ENCODE peak calls at places on chromosome 5, in eight cellular contexts. C, G, Y, Q, X, Z, W and E are unnamed samples.

GRCh38 chr5:39014544-39014943 is 59.7 kb downstream of the RICTOR start:
- DNase-seq in G (no peak), W (no peak), Y (peak), Z (peak), Q (no peak), C (no peak), X (no peak), E (no peak)

GRCh38 chr5:80686757-80687156 is 32.0 kb upstream of the DHFR start:
- DNase-seq in X (no peak), G (no peak), C (no peak), Y (peak), Q (no peak), W (no peak), Z (no peak), E (no peak)

GRCh38 chr5:176447538-176447981 is 625 bp upstream of the FAF2 start:
- DNase-seq in X (no peak), W (no peak), Z (no peak), Y (no peak), C (no peak), Q (peak), G (no peak), E (no peak)

GRCh38 chr5:66717455-66718373 is 121.5 kb downstream of the MAST4 start:
- DNase-seq in Y (no peak), G (no peak), W (no peak), X (no peak), C (no peak), Z (no peak), Q (no peak), E (no peak)

GRCh38 chr5:169107316-169107715 is 193.6 kb downstream of the SLIT3 start:
- DNase-seq in Q (no peak), Y (no peak), Z (no peak), X (no peak), C (no peak), W (no peak), G (no peak), E (no peak)

GRCh38 chr5:115831163-115831768 is 10.1 kb downstream of the ATG12 start:
- DNase-seq in Q (no peak), X (no peak), W (no peak), Z (no peak), G (no peak), Y (peak), C (peak), E (no peak)

GRCh38 chr5:112574566-112574965 is 155.5 kb upstream of the EPB41L4A start:
- DNase-seq in W (no peak), C (no peak), Y (no peak), G (no peak), X (no peak), Z (no peak), Q (no peak), E (no peak)

GRCh38 chr5:73031839-73032238 is 76.0 kb downstream of the FCHO2 start:
- DNase-seq in Y (peak), Q (no peak), Z (no peak), C (no peak), W (no peak), X (peak), G (peak), E (peak)

GRCh38 chr5:108726446-108727091 is 21.1 kb upstream of the FER start:
- DNase-seq in G (no peak), Q (no peak), Y (peak), W (no peak), Z (no peak), X (no peak), C (no peak), E (no peak)

GRCh38 chr5:121182788-121183490 is 668.7 kb upstream of the FTMT start:
- DNase-seq in W (no peak), X (no peak), Z (no peak), Q (no peak), C (no peak), Y (peak), G (no peak), E (no peak)

GRCh38 chr5:115423541-115423940 is 121.0 kb downstream of the FEM1C start:
- DNase-seq in G (peak), W (no peak), Q (no peak), Z (peak), Y (no peak), C (no peak), X (peak), E (no peak)

GRCh38 chr5:54832846-54833245 is 152.5 kb downstream of the ESM1 start:
- DNase-seq in Y (peak), G (no peak), W (no peak), C (no peak), Z (no peak), X (no peak), Q (no peak), E (no peak)

GRCh38 chr5:181056431-181056830 is 16.4 kb downstream of the BTNL9 start:
- DNase-seq in Y (no peak), X (no peak), G (no peak), C (no peak), W (no peak), Q (no peak), Z (no peak), E (no peak)

GRCh38 chr5:158382473-158382872 is 523.5 kb upstream of the CLINT1 start:
- DNase-seq in C (peak), Y (peak), Z (peak), X (peak), G (peak), Q (peak), W (no peak), E (peak)

GRCh38 chr5:78065663-78066062 is 228.8 kb downstream of the AP3B1 start:
- DNase-seq in W (no peak), Y (no peak), Q (no peak), C (no peak), X (no peak), G (no peak), Z (no peak), E (no peak)

GRCh38 chr5:157148734-157149615 is 6.3 kb upstream of the MED7 start:
- DNase-seq in C (peak), G (no peak), X (peak), W (peak), Z (no peak), Q (no peak), Y (peak), E (peak)

GRCh38 chr5:159497221-159497620 is 166.9 kb upstream of the IL12B start:
- DNase-seq in Y (no peak), W (no peak), Z (no peak), Q (no peak), C (no peak), G (no peak), X (no peak), E (no peak)

GRCh38 chr5:95709967-95710650 is 21.0 kb upstream of the RHOBTB3 start:
- DNase-seq in Z (peak), Y (no peak), C (no peak), X (peak), G (peak), Q (no peak), W (no peak), E (no peak)

GRCh38 chr5:107572800-107573368 is 97.9 kb downstream of the EFNA5 start:
- DNase-seq in Q (no peak), X (no peak), G (no peak), C (no peak), Z (no peak), Y (no peak), W (no peak), E (no peak)

GRCh38 chr5:160496784-160497183 is 75.1 kb downstream of the PTTG1 start:
- DNase-seq in Y (peak), W (no peak), Q (no peak), C (no peak), Z (no peak), X (no peak), G (no peak), E (no peak)

GRCh38 chr5:159515909-159516415 is 185.7 kb upstream of the IL12B start:
- DNase-seq in Z (no peak), C (peak), Y (peak), G (peak), X (peak), Q (peak), W (peak), E (peak)

GRCh38 chr5:141771031-141771430 is 89.0 kb upstream of the ARAP3 start:
- DNase-seq in G (no peak), Y (peak), X (no peak), Z (no peak), C (no peak), Q (no peak), W (no peak), E (no peak)

DNA sequence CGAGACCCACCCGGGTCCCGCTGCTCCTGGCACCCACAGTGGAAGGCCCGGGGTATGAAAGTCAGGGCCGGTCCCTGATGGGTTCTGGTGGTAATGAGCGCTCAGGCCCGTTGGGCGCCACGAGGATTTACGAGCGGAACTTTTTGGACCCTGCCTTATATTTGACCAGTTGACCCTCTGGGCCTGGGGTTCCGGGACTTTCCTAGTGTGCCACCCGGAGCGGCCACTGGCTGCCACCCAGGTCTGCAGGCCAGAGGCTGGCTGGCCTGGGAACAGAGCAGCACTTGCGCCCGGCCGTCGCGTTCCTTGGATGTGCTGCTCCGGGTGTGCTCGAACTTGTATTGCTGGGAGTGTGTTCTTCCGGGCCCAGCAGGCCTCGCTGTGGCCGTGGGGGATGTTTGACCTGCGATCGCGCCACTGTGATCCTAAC is 1.0 kb downstream of the F2RL1 start:
- DNase-seq in Z (no peak), W (no peak), G (no peak), C (peak), Q (no peak), X (no peak), Y (no peak), E (no peak)
- TF ChIP-seq POLR2A in Z (no peak), W (no peak), G (no peak), C (no peak), Q (no peak), X (no peak), Y (no peak), E (no peak)

GRCh38 chr5:137328991-137329390 is 170.1 kb downstream of the SPOCK1 start:
- DNase-seq in Z (no peak), G (no peak), W (no peak), X (no peak), Y (no peak), C (no peak), Q (no peak), E (no peak)
- TF ChIP-seq POLR2A in Z (no peak), G (no peak), W (no peak), X (no peak), Y (no peak), C (no peak), Q (no peak), E (no peak)

GRCh38 chr5:132272341-132273210 is 15.1 kb downstream of the PDLIM4 start:
- DNase-seq in X (peak), Z (no peak), G (peak), C (peak), W (no peak), Q (no peak), Y (peak), E (peak)
- TF ChIP-seq POLR2A in X (no peak), Z (no peak), G (no peak), C (no peak), W (no peak), Q (no peak), Y (no peak), E (no peak)

GRCh38 chr5:58042933-58043606 is 416.8 kb downstream of the PLK2 start:
- DNase-seq in C (no peak), X (no peak), Z (no peak), W (no peak), Q (no peak), G (no peak), Y (peak), E (no peak)

GRCh38 chr5:58040851-58041250 is 419.0 kb downstream of the PLK2 start:
- DNase-seq in Q (no peak), Z (no peak), W (no peak), Y (no peak), C (no peak), G (no peak), X (no peak), E (no peak)

GRCh38 chr5:58041884-58042283 is 418.0 kb downstream of the PLK2 start:
- DNase-seq in X (no peak), Y (no peak), W (no peak), C (no peak), Z (no peak), Q (no peak), G (no peak), E (no peak)

GRCh38 chr5:58044166-58044565 is 415.7 kb downstream of the PLK2 start:
- DNase-seq in Z (no peak), G (no peak), Q (no peak), X (no peak), C (no peak), Y (no peak), W (no peak), E (no peak)

GRCh38 chr5:58043607-58043945 is 416.3 kb downstream of the PLK2 start:
- DNase-seq in G (no peak), Y (no peak), W (no peak), C (no peak), Q (no peak), X (no peak), Z (no peak), E (no peak)
- TF ChIP-seq POLR2A in G (no peak), Y (no peak), W (no peak), C (no peak), Q (no peak), X (no peak), Z (no peak), E (no peak)

DNA sequence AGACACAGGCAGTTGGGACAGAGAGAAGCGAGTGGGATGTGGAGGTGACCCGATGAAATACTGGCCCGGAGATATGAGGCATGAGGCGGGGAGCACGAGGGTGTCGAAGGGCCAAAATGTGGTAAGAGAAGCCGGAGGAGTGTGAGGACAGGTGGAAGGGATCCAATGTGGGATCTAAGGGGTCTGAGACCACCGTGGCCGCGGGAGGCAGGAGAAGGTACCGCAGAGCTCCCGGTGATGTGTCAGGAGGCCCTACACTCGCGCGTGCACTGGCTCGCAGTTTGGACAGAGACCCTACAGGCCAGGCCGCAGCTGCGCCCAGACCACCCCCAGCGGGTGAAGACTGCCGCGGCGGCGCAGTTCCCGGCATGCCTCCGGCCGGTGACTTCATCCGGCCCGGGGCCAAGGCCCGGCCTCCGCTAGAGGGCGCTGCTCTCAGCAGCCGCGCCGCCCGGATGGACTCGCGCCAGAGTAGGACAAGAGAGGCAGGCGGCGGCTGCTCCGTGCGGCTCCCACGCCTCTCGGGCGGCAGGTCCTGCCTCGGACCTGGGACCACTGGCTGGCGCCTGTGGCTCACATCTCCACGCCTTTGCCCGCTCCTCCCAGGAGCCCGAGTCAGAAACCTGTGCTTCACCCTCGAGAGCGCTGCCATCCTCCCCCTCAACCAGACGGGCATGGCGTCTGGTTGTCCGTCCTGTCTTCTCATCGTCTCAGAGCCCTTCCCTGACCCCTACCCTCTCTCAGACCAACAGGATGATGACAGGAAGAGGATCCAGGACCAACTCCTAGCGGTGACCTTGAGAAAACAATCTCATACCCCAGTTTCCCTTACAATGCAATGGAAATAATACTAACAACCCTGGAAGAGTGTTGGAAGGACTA is 35.4 kb upstream of the STING1 start:
- DNase-seq in Q (peak), Y (peak), Z (peak), W (no peak), G (peak), X (peak), C (peak), E (peak)
- TF ChIP-seq POLR2A in Q (peak), Y (peak), Z (peak), W (peak), G (no peak), X (peak), C (peak), E (peak)

GRCh38 chr5:56909294-56910122 is at the start of gene SETD9:
- DNase-seq in W (peak), G (peak), Z (peak), Y (peak), C (peak), X (peak), Q (peak), E (peak)
- TF ChIP-seq POLR2A in W (peak), G (peak), Z (peak), Y (peak), C (peak), X (peak), Q (peak), E (peak)

GRCh38 chr5:57696005-57696755 is 213.6 kb upstream of the ACTBL2 start:
- DNase-seq in Q (no peak), Y (no peak), Z (no peak), C (no peak), G (no peak), W (no peak), X (no peak), E (peak)

GRCh38 chr5:57700484-57700883 is 217.9 kb upstream of the ACTBL2 start:
- DNase-seq in G (no peak), W (no peak), Y (no peak), C (no peak), Q (no peak), X (no peak), Z (no peak), E (no peak)

GRCh38 chr5:57696906-57697590 is 214.4 kb upstream of the ACTBL2 start:
- DNase-seq in Y (peak), X (peak), W (no peak), Z (no peak), Q (no peak), C (no peak), G (no peak), E (peak)

GRCh38 chr5:57700072-57700471 is 217.5 kb upstream of the ACTBL2 start:
- DNase-seq in X (no peak), Q (no peak), Y (no peak), W (no peak), G (no peak), C (no peak), Z (no peak), E (no peak)

DNA sequence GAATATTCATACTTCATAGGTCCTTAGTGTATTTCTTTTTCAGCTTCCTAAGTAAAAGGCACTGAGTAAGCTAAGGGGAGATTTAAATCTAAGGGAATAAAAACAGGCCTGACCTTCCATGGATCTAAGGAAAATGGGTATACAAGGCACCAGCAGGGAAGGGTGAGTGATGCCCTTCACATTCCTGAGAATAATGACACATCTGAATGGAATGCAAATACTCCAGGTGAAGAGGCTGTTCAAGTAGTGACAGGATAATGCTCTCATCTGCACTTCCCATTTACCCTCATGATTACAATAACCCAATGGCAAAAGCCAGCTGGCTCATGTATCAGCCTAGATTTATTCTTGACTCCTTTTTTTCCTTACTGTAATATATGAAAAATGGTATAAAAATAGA is 216.2 kb upstream of the ACTBL2 start:
- DNase-seq in Q (no peak), C (peak), X (no peak), W (no peak), G (no peak), Z (no peak), Y (no peak), E (no peak)
- TF ChIP-seq POLR2A in Q (no peak), C (no peak), X (no peak), W (no peak), G (no peak), Z (no peak), Y (no peak), E (no peak)

GRCh38 chr5:14664270-14665109 is at the start of gene OTULIN:
- DNase-seq in Q (peak), Z (peak), C (peak), W (peak), Y (peak), X (peak), G (peak), E (peak)

GRCh38 chr5:14667770-14668169 is 3.3 kb downstream of the OTULIN start:
- DNase-seq in Y (no peak), Q (no peak), C (no peak), Z (no peak), G (no peak), X (no peak), W (no peak), E (no peak)

GRCh38 chr5:14665110-14665822 is 748 bp downstream of the OTULIN start:
- DNase-seq in G (peak), W (no peak), Q (no peak), Z (no peak), X (peak), C (peak), Y (no peak), E (peak)

GRCh38 chr5:14667290-14667689 is 2.8 kb downstream of the OTULIN start:
- DNase-seq in X (no peak), Y (no peak), Q (no peak), C (no peak), Z (no peak), G (no peak), W (no peak), E (no peak)

DNA sequence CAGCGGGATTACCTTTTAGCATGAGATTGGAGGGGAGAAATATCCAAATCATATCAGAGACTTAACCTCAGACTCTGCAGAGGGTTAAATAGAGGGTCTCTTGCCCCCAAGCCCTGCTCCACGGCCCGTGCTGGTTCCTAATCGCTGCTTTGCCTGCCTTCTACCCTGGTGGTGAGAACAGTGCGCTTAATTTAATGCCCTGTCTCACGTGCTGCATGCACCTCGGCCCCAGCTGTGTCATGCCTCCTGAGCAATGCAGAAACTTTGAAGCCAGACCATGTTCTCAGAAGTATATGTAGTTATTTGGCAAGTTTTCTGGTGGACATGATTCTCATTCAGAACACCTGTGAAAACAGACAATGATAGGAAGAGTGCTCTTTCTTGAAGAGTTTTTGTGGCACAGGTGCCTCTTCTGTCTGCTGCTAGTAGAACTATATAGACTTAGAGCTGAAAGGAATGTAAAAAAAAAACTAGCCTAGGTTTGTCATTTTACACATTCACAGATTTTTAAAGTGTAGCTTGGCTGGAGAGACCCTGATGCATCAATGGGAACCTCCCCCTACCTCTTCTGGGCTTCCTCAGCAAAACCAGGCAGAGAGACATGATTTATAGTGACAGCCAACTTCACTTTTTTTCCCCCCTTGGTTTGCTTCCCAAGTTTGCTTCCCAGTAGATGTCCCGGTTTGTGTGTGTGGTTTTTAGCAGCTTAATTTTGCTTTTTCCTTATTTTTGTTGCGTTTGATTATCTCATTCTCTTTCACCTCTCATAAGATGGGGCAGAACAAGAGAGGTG is 1.6 kb downstream of the OTULIN start:
- DNase-seq in Y (peak), Q (no peak), W (no peak), X (no peak), Z (no peak), G (peak), C (peak), E (no peak)
- TF ChIP-seq POLR2A in Y (no peak), Q (no peak), W (peak), X (no peak), Z (no peak), G (no peak), C (no peak), E (no peak)

GRCh38 chr5:139461698-139462097 is 845 bp downstream of the ECSCR start:
- DNase-seq in G (no peak), W (no peak), Y (peak), X (no peak), C (no peak), Z (no peak), Q (no peak), E (no peak)

GRCh38 chr5:139461176-139461575 is 1.4 kb downstream of the ECSCR start:
- DNase-seq in C (no peak), G (no peak), W (no peak), Y (no peak), Z (no peak), Q (no peak), X (no peak), E (no peak)

GRCh38 chr5:139460457-139460856 is 2.1 kb downstream of the ECSCR start:
- DNase-seq in Q (no peak), Z (no peak), C (no peak), Y (no peak), G (no peak), W (no peak), X (no peak), E (no peak)

GRCh38 chr5:139459451-139459934 is 3.0 kb downstream of the ECSCR start:
- DNase-seq in G (peak), C (no peak), Z (no peak), Y (no peak), X (no peak), Q (no peak), W (peak), E (no peak)

GRCh38 chr5:139462582-139463276 is at the start of gene ECSCR:
- DNase-seq in W (no peak), X (peak), G (peak), Y (no peak), Z (no peak), Q (no peak), C (no peak), E (no peak)
- TF ChIP-seq POLR2A in W (no peak), X (no peak), G (no peak), Y (no peak), Z (no peak), Q (no peak), C (no peak), E (no peak)